ENCODE peak calls at places on chromosomes 5 and 9, in five cellular contexts. I is natural killer cell; J is stimulated activated effector memory CD8-positive, alpha-beta T cell treated with anti-CD3 and anti-CD28 coated beads, Interleukin-12 subunit alpha, Interleukin-12 subunit beta, amount 100 ng/mL, for 72 hours; L is left kidney; X is non-pigmented ciliary epithelial cell. F is an unnamed sample.

GRCh38 chr5:33852327-33852726 is 39.5 kb downstream of the ADAMTS12 start:
- DNase-seq in I (no peak), J (no peak), L (no peak), X (no peak), F (no peak)

GRCh38 chr5:95029569-95030366 is 255.1 kb downstream of the MCTP1 start:
- DNase-seq in I (no peak), J (no peak), L (no peak), X (no peak), F (no peak)

GRCh38 chr5:142924135-142924883 is 154.1 kb downstream of the ARHGAP26 start:
- DNase-seq in I (no peak), J (no peak), L (no peak), X (no peak), F (no peak)

GRCh38 chr5:58187473-58188286 is 272.2 kb downstream of the PLK2 start:
- DNase-seq in I (no peak), J (no peak), L (no peak), X (no peak), F (no peak)

GRCh38 chr9:136533775-136534157 is 12.1 kb downstream of the NOTCH1 start:
- DNase-seq in I (peak; percentile 72), J (peak; percentile 57), L (peak; percentile 15), X (no peak), F (no peak)

GRCh38 chr9:124110307-124110915 is 98.8 kb downstream of the LHX2 start:
- DNase-seq in I (peak; percentile 39), J (peak; percentile 33), L (peak; percentile 93), X (no peak), F (no peak)

GRCh38 chr5:60332244-60333018 is 367.5 kb downstream of the DEPDC1B start:
- DNase-seq in I (no peak), J (no peak), L (no peak), X (peak; percentile 30), F (no peak)

GRCh38 chr5:149337746-149338145 is 7.6 kb upstream of the GRPEL2 start:
- DNase-seq in I (no peak), J (no peak), L (peak; percentile 71), X (no peak), F (no peak)

GRCh38 chr9:111896942-111897830 is 572 bp downstream of the UGCG start:
- DNase-seq in I (no peak), J (no peak), L (peak; percentile 87), X (no peak), F (no peak)

GRCh38 chr9:96605328-96605727 is 14.3 kb downstream of the CDC14B start:
- DNase-seq in I (no peak), J (no peak), L (no peak), X (no peak), F (no peak)

GRCh38 chr5:66720776-66721175 is 124.6 kb downstream of the MAST4 start:
- DNase-seq in I (no peak), J (no peak), L (peak; percentile 68), X (no peak), F (no peak)

GRCh38 chr9:20114974-20115373 is 326.1 kb upstream of the SLC24A2 start:
- DNase-seq in I (no peak), J (no peak), L (no peak), X (no peak), F (no peak)

GRCh38 chr5:173451031-173451430 is 122.8 kb upstream of the STC2 start:
- DNase-seq in I (no peak), J (no peak), L (peak; percentile 12), X (no peak), F (no peak)

GRCh38 chr9:33250458-33250995 is 10.6 kb downstream of the SPINK4 start:
- DNase-seq in I (no peak), J (no peak), L (no peak), X (no peak), F (no peak)

GRCh38 chr5:80935811-80936385 is 24.3 kb upstream of the RASGRF2 start:
- DNase-seq in I (no peak), J (no peak), L (no peak), X (no peak), F (no peak)

GRCh38 chr5:153678617-153679329 is 188.3 kb downstream of the GRIA1 start:
- DNase-seq in I (no peak), J (no peak), L (no peak), X (no peak), F (no peak)

GRCh38 chr9:137685035-137685885 is 66.5 kb downstream of the EHMT1 start:
- DNase-seq in I (no peak), J (no peak), L (no peak), X (peak; percentile 44), F (no peak)

GRCh38 chr9:82799300-82799699 is 263.6 kb downstream of the RASEF start:
- DNase-seq in I (no peak), J (no peak), L (no peak), X (no peak), F (no peak)

GRCh38 chr9:86408121-86408520 is 53.9 kb upstream of the TUT7 start:
- DNase-seq in I (no peak), J (no peak), L (no peak), X (peak; percentile 6), F (no peak)

GRCh38 chr5:119368238-119368630 is 12.4 kb downstream of the TNFAIP8 start:
- DNase-seq in I (no peak), J (no peak), L (no peak), X (no peak), F (no peak)

GRCh38 chr5:137636846-137637515 is 98.9 kb downstream of the KLHL3 start:
- DNase-seq in I (no peak), J (no peak), L (no peak), X (no peak), F (no peak)

GRCh38 chr5:143135832-143136551 is 267.5 kb downstream of the NR3C1 start:
- DNase-seq in I (no peak), J (no peak), L (no peak), X (no peak), F (no peak)

GRCh38 chr9:7816021-7816420 is 16.4 kb upstream of the DMAC1 start:
- DNase-seq in I (no peak), J (no peak), L (no peak), X (no peak), F (no peak)

GRCh38 chr5:79111960-79112702 is 522 bp downstream of the BHMT start:
- DNase-seq in I (no peak), J (no peak), L (peak; percentile 50), X (no peak), F (no peak)

GRCh38 chr9:137278061-137278912 is 761 bp downstream of the TOR4A start:
- DNase-seq in I (no peak), J (no peak), L (no peak), X (no peak), F (no peak)

GRCh38 chr9:16825364-16825763 is 45.1 kb downstream of the BNC2 start:
- DNase-seq in I (no peak), J (no peak), L (no peak), X (no peak), F (no peak)

GRCh38 chr5:127550652-127551409 is 33.4 kb downstream of the PRRC1 start:
- DNase-seq in I (no peak), J (no peak), L (no peak), X (no peak), F (no peak)

GRCh38 chr9:19104528-19105282 is 2.0 kb upstream of the HAUS6 start:
- DNase-seq in I (no peak), J (no peak), L (peak; percentile 66), X (no peak), F (no peak)

GRCh38 chr5:133694181-133694831 is 82.0 kb upstream of the FSTL4 start:
- DNase-seq in I (no peak), J (no peak), L (no peak), X (no peak), F (no peak)

GRCh38 chr9:135889564-135890189 is 17.7 kb downstream of the CAMSAP1 start:
- DNase-seq in I (no peak), J (no peak), L (no peak), X (no peak), F (no peak)

GRCh38 chr5:179415291-179416060 is 70.2 kb upstream of the ADAMTS2 start:
- DNase-seq in I (no peak), J (no peak), L (no peak), X (no peak), F (no peak)

GRCh38 chr9:83956288-83957028 is 23.6 kb downstream of the HNRNPK start:
- DNase-seq in I (peak; percentile 59), J (peak; percentile 52), L (peak; percentile 91), X (no peak), F (peak; percentile 62)

GRCh38 chr5:132646867-132647266 is 11.1 kb upstream of the IL13 start:
- DNase-seq in I (no peak), J (no peak), L (no peak), X (no peak), F (no peak)

GRCh38 chr9:31587176-31587575 is 797.3 kb upstream of the ACO1 start:
- DNase-seq in I (no peak), J (no peak), L (no peak), X (no peak), F (no peak)

GRCh38 chr5:132576123-132576522 is 19.3 kb downstream of the RAD50 start:
- DNase-seq in I (no peak), J (no peak), L (no peak), X (no peak), F (no peak)

GRCh38 chr5:154444559-154445421 is 1.0 kb upstream of the SAP30L start:
- DNase-seq in I (peak; percentile 18), J (no peak), L (peak; percentile 60), X (no peak), F (no peak)

GRCh38 chr9:113631093-113631765 is 167.7 kb downstream of the RGS3 start:
- DNase-seq in I (no peak), J (no peak), L (no peak), X (no peak), F (no peak)